ENCODE peak calls at places on chromosomes 11 and 22, in ten cellular contexts. L, O, F, K, I, G, C, M, V and Q are unnamed samples.

GRCh38 chr11:12642040-12642439 is 32.2 kb upstream of the TEAD1 start:
- DNase-seq in L (no peak), O (no peak), F (no peak), K (no peak), I (no peak), G (no peak), C (no peak), M (peak), V (no peak), Q (no peak)

GRCh38 chr11:125940145-125940544 is 5.7 kb upstream of the VSIG10L2 start:
- DNase-seq in L (no peak), O (no peak), F (no peak), K (no peak), I (no peak), G (no peak), C (no peak), M (no peak), V (no peak), Q (no peak)

GRCh38 chr11:75400110-75400865 is 970 bp downstream of the RPS3 start:
- DNase-seq in L (no peak), O (no peak), F (no peak), K (peak), I (no peak), G (no peak), C (peak), M (peak), V (no peak), Q (no peak)

GRCh38 chr22:30694638-30695350 is at the start of gene OSBP2:
- DNase-seq in L (peak), O (peak), F (no peak), K (no peak), I (peak), G (peak), C (peak), M (no peak), V (peak), Q (no peak)

GRCh38 chr11:78800089-78800690 is 225.5 kb upstream of the NARS2 start:
- DNase-seq in L (no peak), O (no peak), F (no peak), K (no peak), I (peak), G (no peak), C (no peak), M (no peak), V (no peak), Q (no peak)

GRCh38 chr11:77497368-77497767 is 23.5 kb upstream of the PAK1 start:
- DNase-seq in L (no peak), O (no peak), F (no peak), K (no peak), I (no peak), G (no peak), C (no peak), M (peak), V (no peak), Q (no peak)

GRCh38 chr11:31841435-31841834 is 30.3 kb upstream of the PAX6 start:
- DNase-seq in L (no peak), O (no peak), F (no peak), K (no peak), I (no peak), G (no peak), C (no peak), M (no peak), V (no peak), Q (no peak)

GRCh38 chr11:117607449-117607848 is 189.6 kb downstream of the DSCAML1 start:
- DNase-seq in L (no peak), O (no peak), F (no peak), K (no peak), I (no peak), G (no peak), C (no peak), M (no peak), V (no peak), Q (no peak)

GRCh38 chr11:842370-843002 is at the start of the genes POLR2L and TSPAN4:
- DNase-seq in L (peak), O (peak), F (peak), K (peak), I (peak), G (peak), C (peak), M (peak), V (peak), Q (peak)

GRCh38 chr11:35318977-35319925 is 100.1 kb downstream of the SLC1A2 start:
- DNase-seq in L (no peak), O (no peak), F (no peak), K (no peak), I (no peak), G (no peak), C (no peak), M (no peak), V (no peak), Q (no peak)

GRCh38 chr22:43440556-43440955 is 28.7 kb downstream of the MPPED1 start:
- DNase-seq in L (no peak), O (no peak), F (no peak), K (no peak), I (no peak), G (no peak), C (no peak), M (no peak), V (no peak), Q (no peak)

GRCh38 chr11:6438979-6439571 is 1.7 kb downstream of the HPX start:
- DNase-seq in L (no peak), O (peak), F (peak), K (no peak), I (peak), G (no peak), C (peak), M (peak), V (peak), Q (peak)

GRCh38 chr11:6298605-6299004 is 21.7 kb downstream of the CAVIN3 start:
- DNase-seq in L (no peak), O (peak), F (no peak), K (no peak), I (peak), G (no peak), C (peak), M (no peak), V (peak), Q (peak)

GRCh38 chr22:37601540-37602442 is 6.8 kb upstream of the GGA1 start:
- DNase-seq in L (no peak), O (peak), F (peak), K (no peak), I (peak), G (no peak), C (no peak), M (peak), V (peak), Q (no peak)

GRCh38 chr11:102833731-102834130 is 9.7 kb downstream of the MMP3 start:
- DNase-seq in L (no peak), O (no peak), F (no peak), K (no peak), I (no peak), G (no peak), C (no peak), M (no peak), V (no peak), Q (no peak)

GRCh38 chr22:38086001-38086845 is 2.2 kb upstream of the SLC16A8 start:
- DNase-seq in L (peak), O (no peak), F (no peak), K (no peak), I (no peak), G (no peak), C (no peak), M (no peak), V (no peak), Q (no peak)

GRCh38 chr11:2569321-2569721 is 124.5 kb downstream of the KCNQ1 start:
- DNase-seq in L (peak), O (no peak), F (no peak), K (no peak), I (no peak), G (no peak), C (no peak), M (no peak), V (no peak), Q (no peak)

GRCh38 chr11:118166641-118167040 is 9.8 kb downstream of the SCN2B start:
- DNase-seq in L (no peak), O (no peak), F (no peak), K (no peak), I (no peak), G (no peak), C (no peak), M (no peak), V (no peak), Q (no peak)

GRCh38 chr11:69173925-69174591 is 18.3 kb downstream of the SMIM38 start:
- DNase-seq in L (no peak), O (no peak), F (no peak), K (no peak), I (no peak), G (no peak), C (no peak), M (peak), V (no peak), Q (no peak)

GRCh38 chr11:58316142-58316541 is 42.7 kb downstream of the OR5B17 start:
- DNase-seq in L (no peak), O (no peak), F (no peak), K (no peak), I (no peak), G (no peak), C (no peak), M (peak), V (no peak), Q (no peak)

GRCh38 chr22:37051629-37052385 is at the start of gene KCTD17:
- DNase-seq in L (peak), O (peak), F (no peak), K (peak), I (peak), G (peak), C (peak), M (peak), V (peak), Q (peak)

GRCh38 chr11:17720796-17721171 is 1.4 kb downstream of the MYOD1 start:
- DNase-seq in L (no peak), O (no peak), F (no peak), K (no peak), I (peak), G (no peak), C (no peak), M (no peak), V (peak), Q (no peak)

GRCh38 chr11:114307524-114308203 is 11.5 kb downstream of the NNMT start:
- DNase-seq in L (peak), O (peak), F (no peak), K (no peak), I (no peak), G (no peak), C (no peak), M (peak), V (no peak), Q (no peak)

GRCh38 chr11:22516136-22516535 is 109.5 kb downstream of the FANCF start:
- DNase-seq in L (no peak), O (no peak), F (no peak), K (no peak), I (no peak), G (no peak), C (no peak), M (no peak), V (no peak), Q (no peak)

GRCh38 chr11:132158696-132159095 is 788.3 kb downstream of the NTM start:
- DNase-seq in L (no peak), O (no peak), F (no peak), K (no peak), I (no peak), G (no peak), C (no peak), M (peak), V (no peak), Q (no peak)